ENCODE peak calls at places on chromosomes 4 and X, in ten cellular contexts. Y is bronchial epithelial cell; C is ovary; U is AG04450; J is Karpas-422; Q is heart right ventricle; I is body of pancreas; H is mucosa of descending colon; E is CD8-positive, alpha-beta memory T cell; N is right cardiac atrium. W is an unnamed sample.

GRCh38 chrX:15877380-15877779 is 22.8 kb upstream of the AP1S2 start:
- DNase-seq in Y (peak), C (no peak), U (peak), J (no peak), Q (peak), I (no peak), H (peak), E (no peak), N (no peak), W (peak)

GRCh38 chr4:169611157-169611556 is 1.2 kb downstream of the NEK1 start:
- DNase-seq in Y (no peak), C (no peak), U (no peak), J (no peak), Q (no peak), I (no peak), H (no peak), E (no peak), N (no peak), W (no peak)

GRCh38 chr4:36638273-36638811 is 356.9 kb downstream of the DTHD1 start:
- DNase-seq in Y (no peak), C (no peak), U (no peak), J (no peak), Q (no peak), I (no peak), H (no peak), E (no peak), N (no peak), W (no peak)

GRCh38 chrX:6813836-6814370 is 279.0 kb upstream of the VCX3A start:
- DNase-seq in Y (no peak), C (no peak), U (no peak), J (peak), Q (no peak), I (no peak), H (no peak), E (no peak), N (no peak), W (no peak)

GRCh38 chrX:123036401-123036800 is 147.7 kb upstream of the GRIA3 start:
- DNase-seq in Y (peak), C (no peak), U (no peak), J (no peak), Q (no peak), I (no peak), H (no peak), E (no peak), N (no peak), W (no peak)

GRCh38 chr4:153242848-153243324 is 38.6 kb downstream of the TRIM2 start:
- DNase-seq in Y (no peak), C (no peak), U (no peak), J (no peak), Q (no peak), I (no peak), H (no peak), E (no peak), N (no peak), W (no peak)

GRCh38 chrX:38055170-38055847 is 49.0 kb downstream of the SYTL5 start:
- DNase-seq in Y (peak), C (no peak), U (no peak), J (no peak), Q (no peak), I (peak), H (no peak), E (no peak), N (no peak), W (peak)

GRCh38 chr4:83212041-83212851 is 72.4 kb downstream of the COQ2 start:
- DNase-seq in Y (peak), C (no peak), U (no peak), J (peak), Q (no peak), I (peak), H (peak), E (peak), N (no peak), W (no peak)

GRCh38 chr4:7787681-7788141 is 151.9 kb downstream of the AFAP1 start:
- DNase-seq in Y (no peak), C (no peak), U (no peak), J (no peak), Q (no peak), I (no peak), H (no peak), E (no peak), N (no peak), W (no peak)

GRCh38 chr4:168636506-168637176 is 139.8 kb downstream of the PALLD start:
- DNase-seq in Y (peak), C (no peak), U (no peak), J (no peak), Q (no peak), I (no peak), H (no peak), E (no peak), N (no peak), W (peak)

GRCh38 chr4:40446785-40447184 is 111.7 kb downstream of the CHRNA9 start:
- DNase-seq in Y (peak), C (no peak), U (no peak), J (no peak), Q (no peak), I (no peak), H (no peak), E (no peak), N (no peak), W (no peak)

GRCh38 chr4:38132843-38133662 is 172.9 kb downstream of the PTTG2 start:
- DNase-seq in Y (no peak), C (no peak), U (no peak), J (no peak), Q (no peak), I (peak), H (peak), E (no peak), N (no peak), W (no peak)
- H3K4me3 ChIP-seq in Y (no peak), C (no peak), U (no peak), J (no peak), Q (no peak), I (no peak), H (peak), E (no peak), N (no peak), W (no peak)

GRCh38 chrX:132958086-132958703 is at the start of gene HS6ST2:
- DNase-seq in Y (no peak), C (peak), U (no peak), J (no peak), Q (no peak), I (peak), H (peak), E (no peak), N (peak), W (no peak)

GRCh38 chrX:132957211-132958085 is 981 bp downstream of the HS6ST2 start:
- DNase-seq in Y (peak), C (peak), U (no peak), J (no peak), Q (no peak), I (no peak), H (no peak), E (no peak), N (peak), W (no peak)

GRCh38 chrX:132955710-132956109 is 2.7 kb downstream of the HS6ST2 start:
- DNase-seq in Y (no peak), C (peak), U (no peak), J (no peak), Q (no peak), I (no peak), H (no peak), E (no peak), N (no peak), W (no peak)

GRCh38 chrX:132954323-132954722 is 4.1 kb downstream of the HS6ST2 start:
- DNase-seq in Y (peak), C (no peak), U (no peak), J (no peak), Q (no peak), I (peak), H (no peak), E (no peak), N (no peak), W (no peak)

GRCh38 chrX:132956421-132957210 is 1.8 kb downstream of the HS6ST2 start:
- DNase-seq in Y (no peak), C (peak), U (no peak), J (no peak), Q (no peak), I (no peak), H (no peak), E (no peak), N (peak), W (no peak)
- H3K4me3 ChIP-seq in Y (peak), C (peak), U (no peak), J (no peak), Q (peak), I (peak), H (no peak), E (no peak), N (peak), W (no peak)

DNA sequence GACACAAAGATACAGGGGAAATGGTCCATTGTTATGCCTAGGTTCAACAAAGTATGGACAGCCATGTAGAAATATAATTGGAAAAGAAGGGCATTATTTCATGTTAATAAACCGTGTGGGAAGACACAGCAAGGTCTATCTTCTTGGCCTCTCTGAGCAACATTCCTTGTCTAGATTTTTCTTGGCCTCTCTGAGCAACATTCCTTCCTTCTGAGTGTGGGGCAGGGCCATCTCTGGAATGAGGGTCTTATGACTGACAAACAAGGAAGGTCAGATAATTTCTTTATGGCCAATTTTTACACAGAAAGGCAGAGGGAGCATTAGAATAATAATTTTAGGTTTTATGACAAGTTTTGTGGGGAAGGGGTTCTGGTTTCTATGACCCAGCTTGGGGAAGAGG is 24.3 kb upstream of the MAOA start:
- DNase-seq in Y (no peak), C (no peak), U (no peak), J (no peak), Q (no peak), I (no peak), H (no peak), E (no peak), N (no peak), W (no peak)
- H3K4me3 ChIP-seq in Y (no peak), C (no peak), U (no peak), J (no peak), Q (no peak), I (no peak), H (no peak), E (no peak), N (no peak), W (no peak)

GRCh38 chrX:137549073-137549472 is 16.9 kb upstream of the ZIC3 start:
- DNase-seq in Y (no peak), C (no peak), U (no peak), J (no peak), Q (no peak), I (no peak), H (no peak), E (no peak), N (no peak), W (no peak)

GRCh38 chrX:137549846-137550534 is 15.9 kb upstream of the ZIC3 start:
- DNase-seq in Y (no peak), C (no peak), U (no peak), J (no peak), Q (no peak), I (no peak), H (no peak), E (no peak), N (no peak), W (no peak)

GRCh38 chrX:137547291-137547690 is 18.6 kb upstream of the ZIC3 start:
- DNase-seq in Y (no peak), C (no peak), U (no peak), J (no peak), Q (no peak), I (no peak), H (no peak), E (no peak), N (no peak), W (no peak)

GRCh38 chrX:137548261-137548660 is 17.7 kb upstream of the ZIC3 start:
- DNase-seq in Y (no peak), C (no peak), U (no peak), J (no peak), Q (no peak), I (no peak), H (no peak), E (no peak), N (no peak), W (no peak)

DNA sequence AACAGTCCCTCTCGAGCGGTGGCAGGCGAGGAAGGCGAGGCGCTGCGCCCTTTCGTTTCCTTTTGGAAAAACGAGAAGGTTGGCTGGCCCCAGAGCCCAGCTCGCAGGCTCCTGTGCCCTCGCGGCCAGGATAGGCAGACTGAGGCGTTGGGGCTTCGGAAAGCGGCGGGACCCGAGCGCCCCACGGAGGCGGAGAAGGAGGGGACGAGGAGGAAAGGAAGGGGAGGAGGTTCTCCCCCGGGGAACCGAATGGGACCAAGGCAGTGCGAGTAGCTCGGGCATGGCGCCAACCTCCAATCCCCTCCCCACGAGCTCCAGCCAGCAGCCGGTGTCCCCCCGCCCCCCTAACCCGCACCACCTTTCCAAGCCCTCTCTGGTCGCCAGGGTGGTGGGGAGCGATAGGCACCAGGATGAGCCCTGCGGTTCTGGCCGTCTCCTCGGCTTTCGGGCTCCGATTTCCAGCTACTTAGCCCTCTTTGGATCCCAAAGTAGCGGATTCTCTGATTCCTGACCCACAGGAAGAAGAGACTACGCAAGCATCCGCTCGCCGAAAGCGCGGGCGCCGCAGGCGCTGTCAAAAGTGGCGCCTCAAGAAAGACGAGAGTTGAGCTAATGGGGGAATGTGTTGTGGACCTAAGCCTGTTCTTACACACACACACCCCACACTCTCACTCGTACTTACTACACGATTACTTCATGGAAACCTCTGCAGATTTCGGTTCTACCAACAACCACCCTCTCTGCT is 15.2 kb upstream of the ZIC3 start:
- DNase-seq in Y (no peak), C (no peak), U (no peak), J (no peak), Q (no peak), I (no peak), H (no peak), E (no peak), N (no peak), W (no peak)
- H3K4me3 ChIP-seq in Y (no peak), C (no peak), U (no peak), J (no peak), Q (no peak), I (no peak), H (no peak), E (no peak), N (peak), W (no peak)

GRCh38 chr4:107897823-107898222 is 33.5 kb upstream of the CYP2U1 start:
- DNase-seq in Y (peak), C (no peak), U (no peak), J (no peak), Q (no peak), I (no peak), H (no peak), E (no peak), N (no peak), W (no peak)

GRCh38 chr4:107894138-107894603 is 37.2 kb upstream of the CYP2U1 start:
- DNase-seq in Y (no peak), C (no peak), U (no peak), J (no peak), Q (no peak), I (peak), H (no peak), E (no peak), N (no peak), W (no peak)

GRCh38 chr4:107893171-107894137 is 37.9 kb upstream of the CYP2U1 start:
- DNase-seq in Y (peak), C (no peak), U (no peak), J (peak), Q (no peak), I (no peak), H (no peak), E (no peak), N (no peak), W (peak)

GRCh38 chr4:107896651-107897050 is 34.7 kb upstream of the CYP2U1 start:
- DNase-seq in Y (no peak), C (no peak), U (no peak), J (no peak), Q (no peak), I (no peak), H (no peak), E (no peak), N (no peak), W (peak)

GRCh38 chr4:107896158-107896645 is 35.1 kb upstream of the CYP2U1 start:
- DNase-seq in Y (peak), C (no peak), U (peak), J (no peak), Q (no peak), I (peak), H (no peak), E (no peak), N (no peak), W (peak)
- H3K4me3 ChIP-seq in Y (no peak), C (no peak), U (no peak), J (no peak), Q (no peak), I (no peak), H (no peak), E (no peak), N (no peak), W (no peak)

GRCh38 chrX:69179380-69179911 is 14.2 kb upstream of the PJA1 start:
- DNase-seq in Y (no peak), C (peak), U (peak), J (no peak), Q (no peak), I (peak), H (no peak), E (no peak), N (peak), W (peak)
- H3K4me3 ChIP-seq in Y (no peak), C (no peak), U (no peak), J (no peak), Q (no peak), I (no peak), H (no peak), E (no peak), N (no peak), W (no peak)

GRCh38 chrX:114338870-114339269 is 245.0 kb upstream of the HTR2C start:
- DNase-seq in Y (no peak), C (no peak), U (no peak), J (no peak), Q (no peak), I (no peak), H (no peak), E (no peak), N (no peak), W (no peak)
- H3K4me3 ChIP-seq in Y (no peak), C (no peak), U (no peak), J (no peak), Q (no peak), I (no peak), H (no peak), E (no peak), N (no peak), W (no peak)